ENCODE peak calls at places on chromosome 15, in eight cellular contexts. S is choroid plexus epithelial cell; F is NCI-H1092; E is bronchial epithelial cell; C is A673; O is activated naive CD4-positive, alpha-beta T cell; G is AG09309; J is HCEC 1CT. Y is an unnamed sample.
A peak's percentile ranks its signal among the peaks of the same experiment; 100 is the strongest.

GRCh38 chr15:85751731-85752421 is 42.8 kb downstream of the KLHL25 start:
- DNase-seq in E (no peak), O (no peak), G (no peak), J (no peak), C (no peak), S (no peak), F (no peak), Y (no peak)

GRCh38 chr15:39028069-39028468 is 463.5 kb upstream of the RASGRP1 start:
- DNase-seq in E (peak; percentile 79), J (peak; percentile 64), F (no peak), S (peak; percentile 18), G (no peak), C (no peak), O (no peak), Y (no peak)

GRCh38 chr15:100895721-100896120 is 16.1 kb downstream of the ALDH1A3 start:
- DNase-seq in C (no peak), F (no peak), J (no peak), S (no peak), E (no peak), O (no peak), G (no peak), Y (no peak)

GRCh38 chr15:86611392-86612040 is 531.8 kb downstream of the AGBL1 start:
- DNase-seq in E (peak; percentile 93), F (no peak), S (no peak), C (no peak), O (no peak), J (no peak), G (no peak), Y (no peak)

GRCh38 chr15:43105077-43105769 is 615 bp downstream of the UBR1 start:
- DNase-seq in O (no peak), E (peak; percentile 37), F (peak; percentile 0), C (no peak), S (no peak), G (no peak), J (no peak), Y (no peak)

GRCh38 chr15:56244237-56244810 is 645 bp upstream of the RFX7 start:
- DNase-seq in O (no peak), E (peak; percentile 89), F (peak; percentile 28), S (peak; percentile 80), C (peak; percentile 90), J (peak; percentile 80), G (no peak), Y (peak; percentile 14)

GRCh38 chr15:77059761-77060345 is 11.1 kb downstream of the TSPAN3 start:
- DNase-seq in J (no peak), F (no peak), E (no peak), C (no peak), G (no peak), O (no peak), S (peak; percentile 52), Y (no peak)

GRCh38 chr15:82228750-82229149 is 33.8 kb downstream of the EFL1 start:
- DNase-seq in C (no peak), G (no peak), F (no peak), O (no peak), J (peak; percentile 1), E (no peak), S (peak; percentile 26), Y (no peak)